ENCODE peak calls at places on chromosomes 4 and X, in four cellular contexts. Q is transverse colon, T is fibroblast of lung, G is BE2C. U is an unnamed sample.

GRCh38 chr4:102263024-102263787 is 82.1 kb downstream of the SLC39A8 start:
- DNase-seq in Q (no peak), T (peak; percentile 45), G (no peak), U (peak; percentile 70)

GRCh38 chrX:131067846-131068745 is 9.9 kb downstream of the ARHGAP36 start:
- DNase-seq in Q (no peak), T (no peak), G (peak; percentile 49), U (no peak)

GRCh38 chr4:143404555-143404954 is 67.9 kb downstream of the GAB1 start:
- DNase-seq in Q (no peak), T (no peak), G (no peak), U (no peak)

GRCh38 chr4:48030470-48030869 is 13.9 kb downstream of the NIPAL1 start:
- DNase-seq in Q (no peak), T (no peak), G (no peak), U (no peak)

GRCh38 chrX:29090811-29091210 is 503.6 kb downstream of the IL1RAPL1 start:
- DNase-seq in Q (no peak), T (peak; percentile 44), G (no peak), U (peak; percentile 68)

GRCh38 chrX:40176256-40176978 is 78.7 kb upstream of the BCOR start:
- DNase-seq in Q (peak; percentile 78), T (no peak), G (peak; percentile 61), U (peak; percentile 77)

GRCh38 chrX:153970398-153971123 is 1.1 kb downstream of the HCFC1 start:
- DNase-seq in Q (no peak), T (peak; percentile 90), G (peak; percentile 59), U (peak; percentile 89)

GRCh38 chrX:24113161-24113560 is 36.4 kb upstream of the ZFX start:
- DNase-seq in Q (no peak), T (peak; percentile 51), G (no peak), U (no peak)

GRCh38 chrX:15882704-15883539 is 28.3 kb upstream of the AP1S2 start:
- DNase-seq in Q (no peak), T (peak; percentile 29), G (no peak), U (no peak)

GRCh38 chr4:3246458-3247398 is 2.2 kb upstream of the MSANTD1 start:
- DNase-seq in Q (no peak), T (no peak), G (no peak), U (no peak)

GRCh38 chrX:74450803-74451449 is 29.6 kb downstream of the SLC16A2 start:
- DNase-seq in Q (no peak), T (peak; percentile 89), G (no peak), U (no peak)

GRCh38 chr4:56468097-56468422 is 643 bp downstream of the SRP72 start:
- DNase-seq in Q (peak; percentile 50), T (peak; percentile 37), G (peak; percentile 28), U (peak; percentile 47)

GRCh38 chr4:24583451-24584174 is 741 bp downstream of the DHX15 start:
- DNase-seq in Q (peak; percentile 54), T (peak; percentile 49), G (peak; percentile 86), U (peak; percentile 59)

GRCh38 chr4:113389160-113389559 is 339.7 kb downstream of the ANK2 start:
- DNase-seq in Q (no peak), T (no peak), G (no peak), U (no peak)

GRCh38 chrX:11375614-11376119 is 82.5 kb downstream of the AMELX start:
- DNase-seq in Q (no peak), T (no peak), G (no peak), U (peak; percentile 21)

GRCh38 chrX:84186603-84187358 is 1.2 kb downstream of the RPS6KA6 start:
- DNase-seq in Q (peak; percentile 14), T (peak; percentile 24), G (peak; percentile 6), U (peak; percentile 55)
- H3K4me3 ChIP-seq in Q (peak overlapping the region; percentile 52), T (peak overlapping the region; percentile 58), G (peak overlapping the region; percentile 85), U (peak overlapping the region; percentile 76)

GRCh38 chr4:8682296-8682695 is 89.7 kb downstream of the CPZ start:
- DNase-seq in Q (no peak), T (no peak), G (no peak), U (no peak)
- H3K4me1 ChIP-seq in Q (no peaks in the 10 kb centered on the region), T (no peaks in the 10 kb centered on the region), G (no peaks in the 10 kb centered on the region), U (no peaks in the 10 kb centered on the region)

DNA sequence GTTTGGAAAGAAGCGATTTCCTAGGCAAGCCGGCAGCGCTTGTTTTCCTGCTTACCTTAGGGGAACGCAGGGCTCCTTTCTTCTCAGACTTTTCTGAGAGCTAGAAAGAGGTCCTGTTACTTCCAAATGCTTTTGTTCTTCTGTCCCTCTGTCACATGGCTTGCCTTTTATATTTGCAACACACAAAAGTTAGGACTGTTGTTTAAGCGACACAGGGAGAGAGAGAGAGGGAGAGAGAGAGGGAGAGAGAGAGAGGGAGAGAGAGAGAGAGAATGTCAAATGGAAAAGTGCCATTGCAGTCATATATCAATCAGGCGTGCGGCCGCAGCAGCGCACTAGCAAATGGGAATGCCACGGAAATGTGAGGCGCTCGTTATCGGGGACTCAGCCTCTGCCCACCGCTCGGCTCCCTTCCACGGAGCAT is at the start of gene NDP:
- DNase-seq in Q (no peak), T (peak; percentile 28), G (peak; percentile 34), U (peak; percentile 55)
- H3K4me3 ChIP-seq in Q (peak within 1 kb of the TSS; percentile 6), T (peak within 1 kb of the TSS; percentile 43), G (peak within 1 kb of the TSS; percentile 65), U (peak within 1 kb of the TSS; percentile 15)

DNA sequence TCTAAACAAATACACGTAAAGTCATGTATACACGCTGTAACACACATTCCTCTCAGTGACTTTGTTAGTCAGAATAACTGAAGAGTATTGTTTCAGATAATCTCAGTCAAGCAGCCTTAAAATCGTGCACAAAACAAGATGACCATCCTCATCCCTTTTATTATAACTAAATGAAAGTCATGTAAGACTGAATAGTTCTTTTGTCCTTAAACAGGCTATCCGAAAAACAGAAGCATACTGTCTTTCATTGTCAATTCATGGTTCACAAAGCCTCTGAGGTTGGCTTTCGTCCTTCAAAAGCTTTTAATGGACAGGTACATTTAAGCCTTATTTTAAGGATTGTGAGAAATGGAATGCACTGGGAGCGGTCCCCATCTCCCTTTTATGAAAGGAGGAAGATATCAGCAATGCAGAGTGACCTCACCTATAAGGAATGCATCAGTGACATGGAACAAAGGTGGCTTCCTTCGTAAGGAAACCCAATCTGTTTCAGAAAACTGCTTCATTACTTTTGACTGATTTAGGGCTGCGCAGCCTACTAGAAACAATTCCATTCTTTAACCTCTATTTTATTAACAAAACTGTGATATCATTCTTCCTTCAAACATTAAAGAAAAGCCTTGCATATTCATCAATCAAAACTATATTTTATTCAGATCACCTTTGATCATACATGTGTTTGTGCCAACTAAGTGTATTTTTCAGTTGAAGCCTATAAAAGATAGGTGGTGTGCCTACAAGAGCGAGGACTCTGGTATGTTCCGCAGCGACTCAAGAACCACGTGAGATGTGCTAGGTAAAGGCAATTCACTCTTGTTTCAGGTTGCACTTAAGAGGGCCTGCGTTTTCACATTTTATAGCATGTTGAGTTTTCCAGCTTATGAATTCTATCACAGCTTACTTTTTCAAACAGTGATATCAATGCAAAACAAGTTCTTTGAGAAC is 19.2 kb downstream of the SH3RF1 start:
- DNase-seq in Q (peak; percentile 51), T (no peak), G (no peak), U (peak; percentile 65)
- H3K4me1 ChIP-seq in Q (peaks cover 36% of the 10 kb centered on the region), T (peaks cover 27% of the 10 kb centered on the region), G (peaks cover 49% of the 10 kb centered on the region), U (peaks cover 39% of the 10 kb centered on the region)